ENCODE peak calls at places on chromosome 19, in four cellular contexts. G is H1, Q is K562, T is HepG2. R is an unnamed sample.
A peak's percentile ranks its signal among the peaks of the same experiment; 100 is the strongest.

GRCh38 chr19:53037101-53038097 is 7.1 kb upstream of the ERVV-2 start:
- DNase-seq in Q (peak; percentile 39), G (no peak), T (no peak), R (no peak)

GRCh38 chr19:4902796-4903195 is at the start of gene ARRDC5:
- DNase-seq in G (no peak), Q (no peak), T (no peak), R (no peak)

GRCh38 chr19:13621413-13621812 is 115.1 kb upstream of the CACNA1A start:
- DNase-seq in Q (no peak), T (no peak), G (peak; percentile 80), R (peak; percentile 75)

GRCh38 chr19:53157601-53158000 is 1.3 kb downstream of the ZNF347 start:
- DNase-seq in T (no peak), Q (no peak), G (no peak), R (no peak)

GRCh38 chr19:898663-899062 is 5.4 kb downstream of the RNU6-9 start:
- DNase-seq in T (no peak), Q (peak; percentile 44), G (no peak), R (no peak)

GRCh38 chr19:53558404-53558803 is 20.5 kb downstream of the ZNF331 start:
- DNase-seq in Q (no peak), T (no peak), G (no peak), R (no peak)

GRCh38 chr19:47713046-47714021 is at the start of gene EHD2:
- DNase-seq in Q (peak; percentile 97), T (no peak), G (no peak), R (no peak)

GRCh38 chr19:29268103-29268502 is 55.2 kb upstream of the UQCRFS1 start:
- DNase-seq in T (no peak), G (no peak), Q (no peak), R (no peak)

GRCh38 chr19:19362075-19362474 is 41.4 kb downstream of the MAU2 start:
- DNase-seq in Q (no peak), T (no peak), G (no peak), R (no peak)

GRCh38 chr19:49666120-49666444 is 349 bp downstream of the BCL2L12 start:
- DNase-seq in G (no peak), Q (no peak), T (no peak), R (no peak)

GRCh38 chr19:16623576-16623975 is 4.4 kb downstream of the MED26 start:
- DNase-seq in G (no peak), T (no peak), Q (no peak), R (no peak)

GRCh38 chr19:57269515-57270250 is 10.6 kb upstream of the ZNF460 start:
- DNase-seq in Q (no peak), T (no peak), G (no peak), R (no peak)

GRCh38 chr19:2503521-2504109 is 27.7 kb downstream of the GADD45B start:
- DNase-seq in Q (peak; percentile 43), G (no peak), T (no peak), R (peak; percentile 88)

GRCh38 chr19:719081-719512 is 10.4 kb downstream of the PALM start:
- DNase-seq in T (peak; percentile 39), G (no peak), Q (peak; percentile 49), R (no peak)

GRCh38 chr19:19485161-19485997 is 30.0 kb downstream of the TSSK6 start:
- DNase-seq in G (no peak), Q (no peak), T (no peak), R (no peak)

GRCh38 chr19:10517760-10518443 is 655 bp upstream of the S1PR5 start:
- DNase-seq in Q (peak; percentile 88), T (no peak), G (no peak), R (no peak)

GRCh38 chr19:11382898-11383705 is 1.0 kb downstream of the EPOR start:
- DNase-seq in T (peak; percentile 70), G (no peak), Q (peak; percentile 88), R (peak; percentile 60)

GRCh38 chr19:15159251-15159650 is 41.5 kb downstream of the NOTCH3 start:
- DNase-seq in Q (no peak), T (no peak), G (no peak), R (no peak)

GRCh38 chr19:58474291-58474996 is 1.7 kb upstream of the ZNF446 start:
- DNase-seq in T (no peak), G (no peak), Q (no peak), R (no peak)

GRCh38 chr19:23116802-23117571 is at the start of gene ZNF730:
- DNase-seq in G (peak; percentile 66), T (no peak), Q (peak; percentile 39), R (no peak)

GRCh38 chr19:11089254-11090013 is at the start of gene LDLR:
- DNase-seq in T (peak; percentile 95), Q (peak; percentile 76), G (peak; percentile 85), R (peak; percentile 92)

GRCh38 chr19:32318884-32319520 is 26.4 kb upstream of the ZNF507 start:
- DNase-seq in T (no peak), Q (peak; percentile 47), G (no peak), R (peak; percentile 8)

GRCh38 chr19:49469828-49470614 is 4.0 kb upstream of the FLT3LG start:
- DNase-seq in T (no peak), G (no peak), Q (no peak), R (no peak)

GRCh38 chr19:49862411-49863253 is 4.7 kb downstream of the PNKP start:
- DNase-seq in G (peak; percentile 62), Q (peak; percentile 55), T (peak; percentile 31), R (no peak)

DNA sequence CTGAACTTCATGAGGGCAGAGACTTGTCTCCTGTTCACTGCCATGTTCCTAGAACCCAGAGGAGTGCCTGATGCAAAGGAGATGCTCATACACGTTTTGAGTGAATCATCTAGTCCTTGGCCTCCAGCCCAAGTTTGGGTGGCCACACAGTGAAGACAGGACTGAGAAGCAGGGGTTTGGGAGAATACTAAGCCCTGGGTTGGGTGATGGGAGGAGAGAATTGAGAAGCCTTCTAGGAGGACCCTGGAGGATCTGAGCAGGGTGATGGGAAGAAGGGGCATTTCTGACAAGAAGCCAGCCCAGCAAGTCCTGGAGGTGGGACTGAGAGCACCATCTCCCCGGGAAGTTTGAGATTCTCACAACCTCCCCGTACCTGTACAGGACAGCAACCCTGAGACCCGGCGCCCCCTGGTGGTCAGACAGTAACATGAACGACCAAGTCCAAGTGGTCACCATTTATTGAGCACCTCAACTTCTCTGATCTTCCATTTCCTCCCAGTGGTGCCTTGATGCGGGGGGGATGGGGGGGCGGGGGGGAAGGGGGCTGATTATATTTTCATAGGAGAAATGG is 11.0 kb downstream of the CTU1 start:
- DNase-seq in Q (peak; percentile 74), T (peak; percentile 34), G (no peak), R (peak; percentile 31)
- TF ChIP-seq FOSL1 in Q (no peak), T (no peak), G (no peak), R (no peak)

GRCh38 chr19:35529241-35530218 is 1.4 kb upstream of the SBSN start:
- DNase-seq in T (no peak), G (no peak), Q (no peak), R (no peak)

GRCh38 chr19:35533201-35533821 is at the start of gene GAPDHS:
- DNase-seq in Q (peak; percentile 62), G (no peak), T (no peak), R (no peak)

GRCh38 chr19:35533822-35534521 is 716 bp downstream of the GAPDHS start:
- DNase-seq in G (no peak), T (peak; percentile 23), Q (no peak), R (no peak)

GRCh38 chr19:35528218-35529038 is at the start of gene SBSN:
- DNase-seq in T (no peak), G (no peak), Q (no peak), R (no peak)

GRCh38 chr19:35531291-35531690 is 2.0 kb upstream of the GAPDHS start:
- DNase-seq in T (no peak), Q (no peak), G (no peak), R (no peak)
- TF ChIP-seq FOSL1 in T (no peak), Q (no peak), G (no peak), R (no peak)

GRCh38 chr19:41362143-41362847 is 1.7 kb downstream of the B9D2 start:
- DNase-seq in G (no peak), Q (no peak), T (no peak), R (no peak)

GRCh38 chr19:41366089-41366488 is 2.1 kb upstream of the B9D2 start:
- DNase-seq in G (no peak), T (no peak), Q (no peak), R (no peak)

GRCh38 chr19:41363753-41364545 is at the start of gene B9D2:
- DNase-seq in T (peak; percentile 96), G (peak; percentile 93), Q (peak; percentile 97), R (peak; percentile 96)

GRCh38 chr19:41363371-41363752 is 587 bp downstream of the B9D2 start:
- DNase-seq in G (no peak), Q (no peak), T (no peak), R (no peak)

DNA sequence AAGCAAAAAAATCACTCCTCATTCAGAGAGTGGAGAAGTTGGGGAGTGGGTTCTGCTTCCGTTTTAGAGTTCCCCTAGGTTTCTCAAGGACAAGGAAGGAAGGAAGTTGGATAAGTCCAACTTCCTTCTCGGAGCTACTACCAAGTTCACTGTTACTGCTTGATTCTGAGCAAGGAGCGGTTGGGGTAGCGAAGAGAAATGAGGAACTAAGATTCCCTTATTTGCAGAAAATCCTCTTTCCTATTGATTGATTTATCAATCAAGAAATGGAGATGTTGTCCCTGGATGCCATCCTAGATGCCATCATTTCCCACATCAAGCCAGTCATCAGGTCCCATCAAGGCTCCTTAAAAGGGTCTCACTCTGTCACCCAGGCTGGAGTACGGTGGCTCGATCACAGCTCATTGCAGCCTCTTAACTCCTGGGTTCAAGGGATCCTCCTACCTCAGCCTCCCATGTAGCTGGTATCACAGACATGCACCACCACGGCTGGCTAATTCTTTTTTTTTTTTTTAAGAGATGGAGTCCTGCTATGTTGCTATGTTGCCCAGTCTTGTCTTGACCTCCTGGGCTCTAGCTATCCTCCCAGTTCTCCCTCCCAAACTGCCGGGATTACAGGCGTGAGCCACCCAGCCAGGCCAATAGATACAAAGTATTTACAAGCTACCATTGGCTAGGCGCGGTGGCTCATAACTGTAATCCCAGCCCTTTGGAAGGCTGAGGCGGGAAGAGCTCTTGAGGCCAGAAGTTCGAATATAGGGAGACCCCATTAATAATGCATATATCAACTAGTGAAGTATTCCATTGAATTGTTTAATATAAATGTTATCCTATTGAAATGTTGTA is 820 bp upstream of the B9D2 start:
- DNase-seq in Q (no peak), T (no peak), G (no peak), R (no peak)
- TF ChIP-seq FOSL1 in Q (no peak), T (no peak), G (no peak), R (no peak)

GRCh38 chr19:41225238-41226052 is 6.4 kb downstream of the AXL start:
- DNase-seq in T (peak; percentile 91), G (peak; percentile 47), Q (no peak), R (peak; percentile 97)
- TF ChIP-seq FOSL1 in T (no peak), G (no peak), Q (no peak), R (peak; percentile 89)